ENCODE peak calls at places on chromosomes 11 and 22, in nine cellular contexts. T, U, Q, Y, W, D, V, A and E are unnamed samples.

GRCh38 chr11:135023499-135023898 is 611.5 kb upstream of the B3GAT1 start:
- DNase-seq in T (no peak), U (no peak), Q (no peak), Y (no peak), W (no peak), D (no peak), V (no peak), A (no peak), E (no peak)

GRCh38 chr11:82003671-82004148 is 730.0 kb downstream of the FAM181B start:
- DNase-seq in T (no peak), U (peak), Q (no peak), Y (no peak), W (no peak), D (no peak), V (no peak), A (no peak), E (no peak)

GRCh38 chr11:2527621-2528291 is 82.9 kb downstream of the KCNQ1 start:
- DNase-seq in T (no peak), U (no peak), Q (peak), Y (no peak), W (no peak), D (no peak), V (peak), A (no peak), E (no peak)

GRCh38 chr22:19402642-19403191 is 28.8 kb downstream of the HIRA start:
- DNase-seq in T (no peak), U (no peak), Q (no peak), Y (no peak), W (no peak), D (no peak), V (no peak), A (no peak), E (no peak)

GRCh38 chr11:12066799-12067508 is 43.4 kb upstream of the MICAL2 start:
- DNase-seq in T (no peak), U (no peak), Q (no peak), Y (peak), W (no peak), D (no peak), V (no peak), A (no peak), E (no peak)

GRCh38 chr22:46794491-46794890 is 32.0 kb downstream of the TBC1D22A start:
- DNase-seq in T (no peak), U (no peak), Q (no peak), Y (no peak), W (no peak), D (no peak), V (no peak), A (no peak), E (no peak)

GRCh38 chr11:70570693-70571395 is 172.5 kb downstream of the CTTN start:
- DNase-seq in T (no peak), U (no peak), Q (no peak), Y (peak), W (no peak), D (no peak), V (no peak), A (no peak), E (no peak)

GRCh38 chr11:27423125-27423524 is 49.5 kb downstream of the LGR4 start:
- DNase-seq in T (no peak), U (no peak), Q (no peak), Y (peak), W (no peak), D (no peak), V (peak), A (no peak), E (peak)

GRCh38 chr11:16226245-16226644 is 130.1 kb downstream of the SOX6 start:
- DNase-seq in T (no peak), U (no peak), Q (peak), Y (peak), W (no peak), D (no peak), V (peak), A (no peak), E (peak)

GRCh38 chr11:113796663-113797259 is 17.2 kb downstream of the CLDN25 start:
- DNase-seq in T (peak), U (no peak), Q (peak), Y (peak), W (no peak), D (no peak), V (no peak), A (no peak), E (peak)

GRCh38 chr11:121762820-121763219 is 310.1 kb upstream of the SORL1-AS1 start:
- DNase-seq in T (no peak), U (no peak), Q (peak), Y (peak), W (no peak), D (no peak), V (peak), A (no peak), E (no peak)

GRCh38 chr22:20117656-20118571 is 888 bp upstream of the TRMT2A start:
- DNase-seq in T (peak), U (peak), Q (peak), Y (no peak), W (no peak), D (peak), V (peak), A (peak), E (peak)

GRCh38 chr11:123945132-123945531 is 1.5 kb upstream of the OR6T1 start:
- DNase-seq in T (no peak), U (no peak), Q (no peak), Y (no peak), W (no peak), D (no peak), V (no peak), A (no peak), E (no peak)

GRCh38 chr11:113587318-113587739 is 112.1 kb upstream of the DRD2 start:
- DNase-seq in T (no peak), U (peak), Q (no peak), Y (no peak), W (no peak), D (no peak), V (no peak), A (no peak), E (no peak)

GRCh38 chr11:35615911-35616900 is 2.1 kb upstream of the FJX1 start:
- DNase-seq in T (no peak), U (no peak), Q (no peak), Y (peak), W (no peak), D (no peak), V (no peak), A (no peak), E (peak)

GRCh38 chr22:20304646-20305045 is 15.2 kb downstream of the DGCR6L start:
- DNase-seq in T (no peak), U (no peak), Q (no peak), Y (no peak), W (no peak), D (no peak), V (no peak), A (no peak), E (no peak)

GRCh38 chr22:27377501-27377900 is 424.1 kb downstream of the MN1 start:
- DNase-seq in T (no peak), U (no peak), Q (peak), Y (no peak), W (no peak), D (no peak), V (no peak), A (no peak), E (no peak)

GRCh38 chr22:41021039-41021654 is 70.0 kb downstream of the RBX1 start:
- DNase-seq in T (no peak), U (peak), Q (peak), Y (peak), W (no peak), D (no peak), V (peak), A (no peak), E (no peak)

GRCh38 chr11:2752923-2753322 is 53.1 kb upstream of the KCNQ1OT1 start:
- DNase-seq in T (no peak), U (no peak), Q (no peak), Y (no peak), W (no peak), D (no peak), V (no peak), A (no peak), E (no peak)